ENCODE peak calls at places on chromosomes 3 and 15, in five cellular contexts. I is H9, V is GM23338, K is astrocyte of the spinal cord, R is cardiac fibroblast. J is an unnamed sample.

GRCh38 chr3:194633349-194634004 is at the start of gene TMEM44:
- DNase-seq in I (peak; percentile 85), V (peak; percentile 88), K (peak; percentile 81), R (peak; percentile 90), J (peak; percentile 89)

GRCh38 chr15:44584162-44584749 is 47.3 kb downstream of the EIF3J start:
- DNase-seq in I (peak; percentile 72), V (peak; percentile 66), K (peak; percentile 8), R (peak; percentile 47), J (peak; percentile 10)

GRCh38 chr3:108605491-108605890 is 16.0 kb downstream of the DZIP3 start:
- DNase-seq in I (no peak), V (no peak), K (no peak), R (no peak), J (no peak)

GRCh38 chr3:72601049-72601448 is 247.2 kb downstream of the SHQ1 start:
- DNase-seq in I (no peak), V (no peak), K (no peak), R (no peak), J (no peak)

GRCh38 chr3:188947983-188948657 is 223.7 kb upstream of the TPRG1 start:
- DNase-seq in I (peak; percentile 89), V (peak; percentile 89), K (peak; percentile 100), R (peak; percentile 100), J (peak; percentile 85)

GRCh38 chr3:15331606-15332404 is 581 bp downstream of the SH3BP5 start:
- DNase-seq in I (peak; percentile 35), V (peak; percentile 67), K (no peak), R (peak; percentile 41), J (no peak)

GRCh38 chr15:55741592-55742497 is 1.1 kb downstream of the PRTG start:
- DNase-seq in I (peak; percentile 60), V (peak; percentile 72), K (peak; percentile 18), R (peak; percentile 7), J (no peak)

GRCh38 chr3:33547101-33547500 is 106.9 kb upstream of the UBP1 start:
- DNase-seq in I (no peak), V (no peak), K (no peak), R (no peak), J (no peak)

GRCh38 chr15:63166219-63166618 is 8.9 kb upstream of the RPS27L start:
- DNase-seq in I (no peak), V (peak; percentile 24), K (no peak), R (peak; percentile 39), J (peak; percentile 35)

GRCh38 chr15:76346666-76347506 is 10.3 kb downstream of the ISL2 start:
- DNase-seq in I (peak; percentile 47), V (peak; percentile 62), K (no peak), R (no peak), J (peak; percentile 88)

DNA sequence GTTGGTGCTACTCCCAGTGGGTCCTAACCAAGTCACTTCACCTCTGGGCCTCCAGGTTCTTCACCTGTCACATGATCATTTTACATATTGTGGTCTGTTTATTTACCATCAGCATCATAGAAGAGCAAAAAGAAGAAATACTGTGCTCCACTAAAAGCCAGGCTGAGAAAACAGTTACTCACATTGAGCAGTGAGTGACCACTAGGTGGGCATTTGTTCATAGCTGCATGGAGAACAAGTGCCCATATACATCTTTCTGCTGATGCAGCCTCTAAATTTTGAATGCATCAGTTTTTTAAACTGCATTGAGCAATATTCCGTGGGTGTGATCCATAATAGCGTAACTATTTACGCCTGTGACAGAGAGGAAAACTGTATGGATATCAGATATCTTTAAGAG is 76.2 kb downstream of the DCUN1D1 start:
- DNase-seq in I (no peak), V (peak; percentile 42), K (no peak), R (no peak), J (no peak)
- TF ChIP-seq CTCF in I (peak; percentile 57), V (peak; percentile 33), K (peak; percentile 30), R (no peak), J (peak; percentile 57)

GRCh38 chr15:74827632-74828031 is 1.2 kb downstream of the CPLX3 start:
- DNase-seq in I (no peak), V (no peak), K (no peak), R (no peak), J (no peak)
- TF ChIP-seq CTCF in I (no peak), V (peak; percentile 11), K (no peak), R (no peak), J (no peak)

DNA sequence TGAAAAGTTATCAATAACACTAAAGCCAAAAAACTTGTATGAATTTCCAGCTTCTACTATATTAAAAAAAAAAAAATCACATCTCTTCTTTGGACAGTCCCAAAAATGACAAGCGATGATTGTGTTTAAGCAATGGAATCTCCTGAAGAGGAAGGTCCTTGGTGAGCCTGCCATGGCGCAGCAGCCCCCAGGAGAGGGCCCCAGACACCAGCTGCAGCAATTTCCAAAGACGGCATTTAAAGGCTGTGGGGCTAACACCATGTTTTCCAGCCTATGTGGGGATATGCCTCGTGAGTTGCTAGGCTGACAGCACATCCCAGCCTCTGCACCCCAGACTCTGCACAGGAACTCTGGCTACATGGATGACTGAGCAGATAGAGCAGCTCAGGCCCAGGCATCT is 14.7 kb downstream of the SKIC8 start:
- DNase-seq in I (no peak), V (no peak), K (no peak), R (no peak), J (no peak)
- TF ChIP-seq CTCF in I (peak; percentile 54), V (peak; percentile 51), K (peak; percentile 24), R (peak; percentile 4), J (no peak)

GRCh38 chr3:38657369-38657768 is 7.9 kb upstream of the SCN5A start:
- DNase-seq in I (peak; percentile 34), V (no peak), K (no peak), R (no peak), J (no peak)

GRCh38 chr3:38658886-38659285 is 9.4 kb upstream of the SCN5A start:
- DNase-seq in I (no peak), V (no peak), K (no peak), R (no peak), J (no peak)

DNA sequence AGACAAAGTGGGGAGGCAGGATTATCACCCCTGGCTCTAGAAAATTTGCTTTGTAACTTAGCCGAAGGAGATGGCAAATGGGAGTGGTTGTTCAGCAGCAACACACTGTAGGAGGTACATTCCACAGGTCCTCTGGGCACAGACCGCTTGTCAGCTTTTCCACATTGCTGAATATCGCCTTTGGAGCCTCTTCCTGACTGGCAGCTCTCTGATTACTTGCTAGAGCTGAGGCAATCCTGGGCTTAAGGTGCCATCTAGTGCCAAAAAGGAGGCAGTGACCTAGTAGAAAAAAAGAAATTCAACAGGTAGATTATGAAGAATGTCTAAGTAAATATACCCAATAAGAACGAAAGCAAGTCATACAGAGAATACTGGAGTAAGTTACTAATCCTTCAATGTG is 13.1 kb upstream of the SCN5A start:
- DNase-seq in I (peak; percentile 81), V (peak; percentile 91), K (peak; percentile 36), R (peak; percentile 51), J (peak; percentile 28)
- TF ChIP-seq CTCF in I (peak; percentile 88), V (peak; percentile 89), K (peak; percentile 50), R (peak; percentile 40), J (peak; percentile 74)

GRCh38 chr3:107307205-107307604 is 70.0 kb upstream of the CCDC54 start:
- DNase-seq in I (no peak), V (no peak), K (no peak), R (no peak), J (no peak)

GRCh38 chr3:107308716-107309115 is 68.5 kb upstream of the CCDC54 start:
- DNase-seq in I (no peak), V (peak; percentile 30), K (no peak), R (no peak), J (no peak)

GRCh38 chr3:107315136-107315535 is 62.1 kb upstream of the CCDC54 start:
- DNase-seq in I (no peak), V (no peak), K (no peak), R (peak; percentile 36), J (no peak)

GRCh38 chr3:107309312-107309711 is 67.9 kb upstream of the CCDC54 start:
- DNase-seq in I (no peak), V (no peak), K (no peak), R (no peak), J (no peak)
- TF ChIP-seq CTCF in I (no peak), V (no peak), K (no peak), R (no peak), J (no peak)

GRCh38 chr3:55292360-55292759 is 194.7 kb downstream of the WNT5A start:
- DNase-seq in I (peak; percentile 41), V (peak; percentile 35), K (no peak), R (no peak), J (no peak)
- TF ChIP-seq CTCF in I (no peak), V (no peak), K (no peak), R (no peak), J (no peak)

GRCh38 chr15:81133782-81134461 is at the start of gene CFAP161:
- DNase-seq in I (peak; percentile 96), V (peak; percentile 96), K (peak; percentile 49), R (peak; percentile 77), J (peak; percentile 46)
- TF ChIP-seq CTCF in I (no peak), V (no peak), K (peak; percentile 2), R (no peak), J (no peak)

GRCh38 chr15:68277605-68278344 is at the start of gene FEM1B:
- DNase-seq in I (peak; percentile 90), V (peak; percentile 94), K (peak; percentile 96), R (peak; percentile 96), J (peak; percentile 82)

GRCh38 chr15:68279779-68280745 is 2.5 kb downstream of the FEM1B start:
- DNase-seq in I (no peak), V (peak; percentile 44), K (no peak), R (no peak), J (no peak)

GRCh38 chr15:68279218-68279533 is 1.6 kb downstream of the FEM1B start:
- DNase-seq in I (no peak), V (no peak), K (no peak), R (no peak), J (no peak)

GRCh38 chr15:68277131-68277604 is 377 bp upstream of the FEM1B start:
- DNase-seq in I (no peak), V (peak; percentile 87), K (no peak), R (peak; percentile 79), J (no peak)

GRCh38 chr15:68278345-68279217 is 1.0 kb downstream of the FEM1B start:
- DNase-seq in I (peak; percentile 66), V (no peak), K (peak; percentile 49), R (peak; percentile 20), J (no peak)
- TF ChIP-seq CTCF in I (peak; percentile 59), V (peak; percentile 29), K (peak; percentile 41), R (peak; percentile 34), J (peak; percentile 18)

GRCh38 chr3:96865605-96866004 is 51.2 kb downstream of the EPHA6 start:
- DNase-seq in I (no peak), V (no peak), K (no peak), R (no peak), J (no peak)

GRCh38 chr3:96863129-96863740 is 48.8 kb downstream of the EPHA6 start:
- DNase-seq in I (no peak), V (peak; percentile 71), K (peak; percentile 34), R (peak; percentile 36), J (peak; percentile 3)
- TF ChIP-seq CTCF in I (peak; percentile 92), V (peak; percentile 88), K (peak; percentile 69), R (peak; percentile 61), J (peak; percentile 75)

J was measured in HFFc6.